ENCODE peak calls at places on chromosomes 12 and 14, in ten cellular contexts. V is cardiac muscle cell, M is colonic mucosa, P is fibroblast of lung, D is GM12878, E is adrenal gland, T is vagina, I is neuronal stem cell, Y is GM23338, K is left lung. S is an unnamed sample.

GRCh38 chr12:57479376-57480115 is at the start of gene ARHGAP9:
- DNase-seq in M (no peak), K (no peak), D (peak; percentile 51), I (no peak), V (no peak), E (no peak), T (no peak), Y (no peak), P (no peak), S (no peak)

GRCh38 chr12:52873832-52874572 is 25.2 kb upstream of the KRT78 start:
- DNase-seq in V (peak; percentile 67), Y (peak; percentile 63), E (peak; percentile 75), K (peak; percentile 91), P (peak; percentile 88), I (no peak), M (peak; percentile 92), D (no peak), T (peak; percentile 93), S (peak; percentile 90)

GRCh38 chr14:26702721-26703250 is 105.0 kb upstream of the NOVA1 start:
- DNase-seq in T (no peak), V (no peak), K (no peak), E (no peak), Y (peak; percentile 15), P (peak; percentile 2), M (no peak), I (no peak), D (no peak), S (no peak)

GRCh38 chr14:99699071-99699760 is 15.1 kb downstream of the CYP46A1 start:
- DNase-seq in M (no peak), P (no peak), D (no peak), T (no peak), Y (no peak), E (peak; percentile 15), V (no peak), I (no peak), K (no peak), S (no peak)

GRCh38 chr12:101823891-101824290 is 6.9 kb downstream of the GNPTAB start:
- DNase-seq in I (peak; percentile 20), D (no peak), V (peak; percentile 50), K (peak; percentile 55), P (peak; percentile 18), M (peak; percentile 49), E (peak; percentile 66), Y (peak; percentile 87), T (no peak), S (peak; percentile 88)

GRCh38 chr12:52235822-52236291 is 2.8 kb downstream of the KRT7 start:
- DNase-seq in M (peak; percentile 67), I (no peak), E (no peak), T (no peak), K (no peak), D (no peak), Y (no peak), P (no peak), V (no peak), S (no peak)

GRCh38 chr12:8594072-8594471 is 18.6 kb downstream of the AICDA start:
- DNase-seq in V (no peak), T (no peak), I (no peak), P (no peak), K (no peak), M (no peak), Y (peak; percentile 37), D (no peak), E (no peak), S (peak; percentile 56)

GRCh38 chr14:23130875-23131274 is 11.8 kb upstream of the CEBPE start:
- DNase-seq in E (peak; percentile 71), T (no peak), I (no peak), V (no peak), D (no peak), P (no peak), K (peak; percentile 53), Y (no peak), M (no peak), S (no peak)

DNA sequence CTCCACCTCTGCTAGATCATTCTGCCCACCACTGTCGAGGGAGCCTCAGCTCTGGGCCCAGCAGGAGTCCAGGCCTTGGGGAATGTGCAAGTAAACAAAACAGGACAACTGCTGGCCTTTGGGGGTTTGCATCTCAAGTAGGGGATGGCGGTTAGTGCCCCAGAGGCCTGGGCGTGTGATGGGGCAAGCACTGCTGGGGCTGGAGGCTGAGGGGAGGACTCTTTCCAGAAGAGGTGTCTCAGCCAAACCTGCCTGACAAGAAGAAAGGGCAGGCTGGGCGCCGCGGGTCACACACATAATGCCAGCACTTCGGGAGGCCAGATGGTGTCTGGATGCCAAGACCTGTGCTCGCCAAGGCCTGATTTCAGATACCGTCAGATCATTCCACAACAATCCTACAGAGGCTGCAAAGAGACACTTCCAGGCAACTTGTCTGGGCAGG is 8.6 kb upstream of the ALDH2 start:
- DNase-seq in Y (peak; percentile 57), D (no peak), E (no peak), P (no peak), I (no peak), M (no peak), V (no peak), T (no peak), K (no peak), S (peak; percentile 78)
- H3K27ac ChIP-seq in Y (no peak overlapping the region), D (peak overlapping the region; percentile 75), E (peak overlapping the region; percentile 51), P (no peak overlapping the region), I (no peak overlapping the region), M (no peak overlapping the region), V (peak overlapping the region; percentile 45), T (no peak overlapping the region), K (peak overlapping the region; percentile 67), S (peak overlapping the region; percentile 61)

GRCh38 chr14:39430762-39431415 is 1.3 kb downstream of the FBXO33 start:
- DNase-seq in K (no peak), D (no peak), I (no peak), Y (no peak), E (no peak), T (no peak), M (no peak), P (peak; percentile 9), V (no peak), S (peak; percentile 44)

GRCh38 chr14:39425947-39426346 is 6.3 kb downstream of the FBXO33 start:
- DNase-seq in P (no peak), K (no peak), M (no peak), V (no peak), D (no peak), I (no peak), T (no peak), E (no peak), Y (no peak), S (no peak)

GRCh38 chr14:39423793-39424192 is 8.4 kb downstream of the FBXO33 start:
- DNase-seq in M (no peak), I (no peak), Y (no peak), P (no peak), T (no peak), E (no peak), D (no peak), V (no peak), K (no peak), S (no peak)

GRCh38 chr14:39428118-39428517 is 4.1 kb downstream of the FBXO33 start:
- DNase-seq in K (no peak), D (no peak), I (no peak), T (no peak), P (no peak), M (no peak), E (no peak), V (no peak), Y (no peak), S (no peak)

DNA sequence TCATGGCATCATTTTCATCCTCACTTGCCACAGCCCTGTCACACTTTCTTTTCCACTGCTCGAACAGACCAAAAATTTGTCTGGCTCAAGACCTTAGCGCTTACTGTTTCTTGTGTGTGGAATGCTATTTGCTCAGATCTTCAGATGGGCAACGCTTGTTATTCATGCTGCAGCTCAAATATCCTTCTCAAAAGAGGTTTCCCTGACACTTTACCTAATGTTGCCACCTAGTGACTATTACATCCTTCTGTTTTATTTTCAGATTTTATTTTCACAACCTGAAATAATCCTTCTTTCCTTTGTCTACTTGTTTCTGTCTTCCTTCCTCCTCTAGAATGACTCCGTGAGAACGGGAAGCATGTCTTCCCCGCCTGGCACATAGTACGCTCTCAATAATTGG is 5.6 kb downstream of the FBXO33 start:
- DNase-seq in V (no peak), Y (peak; percentile 53), T (no peak), M (no peak), I (no peak), D (no peak), E (no peak), K (no peak), P (peak; percentile 58), S (no peak)
- H3K4me1 ChIP-seq in V (peaks cover 38% of the 10 kb centered on the region), Y (peaks cover 21% of the 10 kb centered on the region), T (peaks cover 87% of the 10 kb centered on the region), M (no peaks in the 10 kb centered on the region), I (peaks cover 12% of the 10 kb centered on the region), D (peaks cover 13% of the 10 kb centered on the region), E (peaks cover 25% of the 10 kb centered on the region), K (peaks cover 64% of the 10 kb centered on the region), P (no peaks in the 10 kb centered on the region), S (peaks cover 7% of the 10 kb centered on the region)

GRCh38 chr14:96616168-96616681 is 114.0 kb downstream of the PAPOLA start:
- DNase-seq in E (no peak), I (no peak), V (no peak), T (no peak), P (no peak), Y (peak; percentile 44), M (no peak), K (no peak), D (no peak), S (peak; percentile 81)
- H3K4me3 ChIP-seq in E (no peak overlapping the region), I (no peak overlapping the region), V (no peak overlapping the region), T (no peak overlapping the region), P (no peak overlapping the region), Y (no peak overlapping the region), M (no peak overlapping the region), K (no peak overlapping the region), D (no peak overlapping the region), S (no peak overlapping the region)

GRCh38 chr12:108455706-108456105 is 59.4 kb upstream of the FICD start:
- DNase-seq in E (no peak), P (no peak), K (no peak), D (peak; percentile 26), T (no peak), I (no peak), Y (no peak), V (no peak), M (no peak), S (no peak)

GRCh38 chr12:108459106-108459505 is 56.0 kb upstream of the FICD start:
- DNase-seq in I (no peak), M (no peak), K (no peak), Y (no peak), D (no peak), E (no peak), P (no peak), V (no peak), T (no peak), S (no peak)

GRCh38 chr12:108454539-108455139 is 60.4 kb upstream of the FICD start:
- DNase-seq in I (no peak), V (no peak), M (no peak), K (no peak), T (no peak), E (no peak), Y (no peak), D (no peak), P (no peak), S (no peak)

GRCh38 chr12:108457734-108458361 is 57.2 kb upstream of the FICD start:
- DNase-seq in E (no peak), Y (peak; percentile 55), P (no peak), D (no peak), V (no peak), M (no peak), T (no peak), K (no peak), I (no peak), S (peak; percentile 77)

DNA sequence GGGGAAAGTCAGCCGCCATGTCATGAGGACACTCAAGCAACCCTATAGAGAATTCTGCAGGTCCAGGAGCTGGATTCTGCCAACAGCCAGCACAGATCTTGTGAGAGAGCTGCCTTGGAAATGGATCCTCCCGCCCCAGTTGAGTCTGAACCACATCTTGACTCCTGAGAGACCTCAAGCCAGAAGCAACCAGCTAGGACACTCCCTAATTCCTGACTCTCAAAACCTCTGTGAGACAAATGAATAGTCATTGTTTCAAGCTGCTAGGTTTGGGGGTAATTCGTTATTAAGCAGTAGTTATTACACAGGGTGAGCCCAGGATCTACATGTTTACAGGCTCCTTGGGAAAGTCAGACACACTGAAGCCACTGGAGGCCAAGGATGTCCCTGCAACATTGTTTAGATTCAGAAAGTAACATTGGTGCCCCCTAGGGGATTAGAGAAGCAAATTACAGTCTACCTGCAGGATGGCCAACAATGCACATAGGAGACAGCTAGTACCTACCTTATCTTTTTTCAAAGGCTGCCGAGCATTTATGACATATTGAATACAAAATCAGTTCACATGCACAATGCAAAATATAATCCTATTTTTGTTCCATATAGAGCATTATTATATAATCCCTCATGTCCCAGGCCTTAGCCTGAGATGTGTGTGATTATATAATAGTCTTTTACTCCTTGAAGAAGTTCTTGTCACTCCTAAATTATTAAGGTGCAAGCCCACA is 57.9 kb upstream of the FICD start:
- DNase-seq in K (no peak), I (peak; percentile 54), E (peak; percentile 61), T (no peak), M (no peak), Y (peak; percentile 91), V (peak; percentile 75), D (peak; percentile 34), P (peak; percentile 36), S (peak; percentile 79)
- H3K27ac ChIP-seq in K (no peak overlapping the region), I (no peak overlapping the region), E (no peak overlapping the region), T (no peak overlapping the region), M (no peak overlapping the region), Y (no peak overlapping the region), V (no peak overlapping the region), D (no peak overlapping the region), P (no peak overlapping the region), S (no peak overlapping the region)